ENCODE peak calls at places on chromosome 2, in five cellular contexts. One of them, this sample, is unnamed.

GRCh38 chr2:218082586-218083351 is 13.7 kb downstream of the RUFY4 start:
- DNase-seq in foreskin fibroblast: no peak
- DNase-seq in stimulated activated CD8-positive, alpha-beta memory T cell treated with anti-CD3 and anti-CD28 coated beads, Interleukin-15, amount 100 ng/mL, for 4 hours: no peak
- DNase-seq in chondrocyte: no peak
- DNase-seq in caudate nucleus: no peak
- DNase-seq in this sample: no peak

GRCh38 chr2:203418271-203418670 is 90.1 kb downstream of the ABI2 start:
- DNase-seq in chondrocyte: no peak
- DNase-seq in foreskin fibroblast: no peak
- DNase-seq in caudate nucleus: no peak
- DNase-seq in stimulated activated CD8-positive, alpha-beta memory T cell treated with anti-CD3 and anti-CD28 coated beads, Interleukin-15, amount 100 ng/mL, for 4 hours: no peak
- DNase-seq in this sample: peak

GRCh38 chr2:237863102-237863511 is 3.7 kb downstream of the RAMP1 start:
- DNase-seq in foreskin fibroblast: no peak
- DNase-seq in caudate nucleus: no peak
- DNase-seq in chondrocyte: no peak
- DNase-seq in stimulated activated CD8-positive, alpha-beta memory T cell treated with anti-CD3 and anti-CD28 coated beads, Interleukin-15, amount 100 ng/mL, for 4 hours: no peak
- DNase-seq in this sample: no peak

GRCh38 chr2:38301969-38302702 is 74.9 kb downstream of the ATL2 start:
- DNase-seq in caudate nucleus: no peak
- DNase-seq in chondrocyte: no peak
- DNase-seq in foreskin fibroblast: no peak
- DNase-seq in stimulated activated CD8-positive, alpha-beta memory T cell treated with anti-CD3 and anti-CD28 coated beads, Interleukin-15, amount 100 ng/mL, for 4 hours: no peak
- DNase-seq in this sample: no peak

GRCh38 chr2:47086054-47086471 is 69.0 kb downstream of the STPG4 start:
- DNase-seq in foreskin fibroblast: no peak
- DNase-seq in chondrocyte: no peak
- DNase-seq in stimulated activated CD8-positive, alpha-beta memory T cell treated with anti-CD3 and anti-CD28 coated beads, Interleukin-15, amount 100 ng/mL, for 4 hours: no peak
- DNase-seq in caudate nucleus: no peak
- DNase-seq in this sample: no peak

GRCh38 chr2:183530333-183530901 is 406.2 kb downstream of the NUP35 start:
- DNase-seq in caudate nucleus: no peak
- DNase-seq in chondrocyte: no peak
- DNase-seq in foreskin fibroblast: no peak
- DNase-seq in stimulated activated CD8-positive, alpha-beta memory T cell treated with anti-CD3 and anti-CD28 coated beads, Interleukin-15, amount 100 ng/mL, for 4 hours: no peak
- DNase-seq in this sample: no peak

GRCh38 chr2:10499275-10499907 is 51.3 kb upstream of the ODC1 start:
- DNase-seq in foreskin fibroblast: no peak
- DNase-seq in stimulated activated CD8-positive, alpha-beta memory T cell treated with anti-CD3 and anti-CD28 coated beads, Interleukin-15, amount 100 ng/mL, for 4 hours: no peak
- DNase-seq in caudate nucleus: no peak
- DNase-seq in chondrocyte: no peak
- DNase-seq in this sample: no peak

GRCh38 chr2:239046822-239047221 is 198.9 kb downstream of the TWIST2 start:
- DNase-seq in chondrocyte: no peak
- DNase-seq in foreskin fibroblast: no peak
- DNase-seq in caudate nucleus: no peak
- DNase-seq in stimulated activated CD8-positive, alpha-beta memory T cell treated with anti-CD3 and anti-CD28 coated beads, Interleukin-15, amount 100 ng/mL, for 4 hours: no peak
- DNase-seq in this sample: no peak

GRCh38 chr2:231780123-231780908 is 766 bp downstream of the PDE6D start:
- DNase-seq in stimulated activated CD8-positive, alpha-beta memory T cell treated with anti-CD3 and anti-CD28 coated beads, Interleukin-15, amount 100 ng/mL, for 4 hours: no peak
- DNase-seq in foreskin fibroblast: peak
- DNase-seq in chondrocyte: no peak
- DNase-seq in caudate nucleus: no peak
- DNase-seq in this sample: no peak

GRCh38 chr2:219514196-219514761 is at the start of gene ASIC4:
- DNase-seq in caudate nucleus: no peak
- DNase-seq in foreskin fibroblast: no peak
- DNase-seq in stimulated activated CD8-positive, alpha-beta memory T cell treated with anti-CD3 and anti-CD28 coated beads, Interleukin-15, amount 100 ng/mL, for 4 hours: no peak
- DNase-seq in chondrocyte: no peak
- DNase-seq in this sample: no peak

GRCh38 chr2:202115385-202116060 is 42.5 kb downstream of the KIAA2012 start:
- DNase-seq in foreskin fibroblast: peak
- DNase-seq in stimulated activated CD8-positive, alpha-beta memory T cell treated with anti-CD3 and anti-CD28 coated beads, Interleukin-15, amount 100 ng/mL, for 4 hours: no peak
- DNase-seq in chondrocyte: no peak
- DNase-seq in caudate nucleus: no peak
- DNase-seq in this sample: no peak

GRCh38 chr2:157194097-157194688 is 63.3 kb upstream of the GALNT5 start:
- DNase-seq in stimulated activated CD8-positive, alpha-beta memory T cell treated with anti-CD3 and anti-CD28 coated beads, Interleukin-15, amount 100 ng/mL, for 4 hours: no peak
- DNase-seq in caudate nucleus: no peak
- DNase-seq in foreskin fibroblast: peak
- DNase-seq in chondrocyte: no peak
- DNase-seq in this sample: peak

GRCh38 chr2:200380833-200381542 is 74.5 kb downstream of the SPATS2L start:
- DNase-seq in foreskin fibroblast: no peak
- DNase-seq in chondrocyte: no peak
- DNase-seq in stimulated activated CD8-positive, alpha-beta memory T cell treated with anti-CD3 and anti-CD28 coated beads, Interleukin-15, amount 100 ng/mL, for 4 hours: no peak
- DNase-seq in caudate nucleus: no peak
- DNase-seq in this sample: no peak

GRCh38 chr2:96152301-96153165 is 7.3 kb upstream of the DUSP2 start:
- DNase-seq in caudate nucleus: no peak
- DNase-seq in foreskin fibroblast: no peak
- DNase-seq in chondrocyte: peak
- DNase-seq in stimulated activated CD8-positive, alpha-beta memory T cell treated with anti-CD3 and anti-CD28 coated beads, Interleukin-15, amount 100 ng/mL, for 4 hours: no peak
- DNase-seq in this sample: no peak

GRCh38 chr2:7437122-7437521 is 519.9 kb downstream of the RNF144A start:
- DNase-seq in caudate nucleus: no peak
- DNase-seq in stimulated activated CD8-positive, alpha-beta memory T cell treated with anti-CD3 and anti-CD28 coated beads, Interleukin-15, amount 100 ng/mL, for 4 hours: no peak
- DNase-seq in foreskin fibroblast: no peak
- DNase-seq in chondrocyte: no peak
- DNase-seq in this sample: no peak

GRCh38 chr2:200026312-200026711 is 70.9 kb downstream of the MAIP1 start:
- DNase-seq in stimulated activated CD8-positive, alpha-beta memory T cell treated with anti-CD3 and anti-CD28 coated beads, Interleukin-15, amount 100 ng/mL, for 4 hours: no peak
- DNase-seq in chondrocyte: no peak
- DNase-seq in foreskin fibroblast: peak
- DNase-seq in caudate nucleus: no peak
- DNase-seq in this sample: no peak

GRCh38 chr2:166634706-166635105 is 140.7 kb upstream of the SCN7A start:
- DNase-seq in stimulated activated CD8-positive, alpha-beta memory T cell treated with anti-CD3 and anti-CD28 coated beads, Interleukin-15, amount 100 ng/mL, for 4 hours: no peak
- DNase-seq in caudate nucleus: no peak
- DNase-seq in foreskin fibroblast: no peak
- DNase-seq in chondrocyte: no peak
- DNase-seq in this sample: no peak

GRCh38 chr2:21303876-21304275 is 180.1 kb downstream of the TDRD15 start:
- DNase-seq in caudate nucleus: no peak
- DNase-seq in stimulated activated CD8-positive, alpha-beta memory T cell treated with anti-CD3 and anti-CD28 coated beads, Interleukin-15, amount 100 ng/mL, for 4 hours: no peak
- DNase-seq in chondrocyte: no peak
- DNase-seq in foreskin fibroblast: no peak
- DNase-seq in this sample: no peak

GRCh38 chr2:144356402-144356801 is 163.5 kb downstream of the ZEB2 start:
- DNase-seq in chondrocyte: no peak
- DNase-seq in stimulated activated CD8-positive, alpha-beta memory T cell treated with anti-CD3 and anti-CD28 coated beads, Interleukin-15, amount 100 ng/mL, for 4 hours: no peak
- DNase-seq in caudate nucleus: no peak
- DNase-seq in foreskin fibroblast: no peak
- DNase-seq in this sample: no peak

GRCh38 chr2:47195149-47195548 is 40.0 kb upstream of the STPG4 start:
- DNase-seq in foreskin fibroblast: no peak
- DNase-seq in caudate nucleus: no peak
- DNase-seq in chondrocyte: no peak
- DNase-seq in stimulated activated CD8-positive, alpha-beta memory T cell treated with anti-CD3 and anti-CD28 coated beads, Interleukin-15, amount 100 ng/mL, for 4 hours: no peak
- DNase-seq in this sample: no peak

GRCh38 chr2:28802975-28803429 is 7.6 kb upstream of the SPDYA start:
- DNase-seq in chondrocyte: no peak
- DNase-seq in stimulated activated CD8-positive, alpha-beta memory T cell treated with anti-CD3 and anti-CD28 coated beads, Interleukin-15, amount 100 ng/mL, for 4 hours: no peak
- DNase-seq in caudate nucleus: no peak
- DNase-seq in foreskin fibroblast: no peak
- DNase-seq in this sample: no peak

GRCh38 chr2:228599297-228599696 is 417.8 kb upstream of the SPHKAP start:
- DNase-seq in stimulated activated CD8-positive, alpha-beta memory T cell treated with anti-CD3 and anti-CD28 coated beads, Interleukin-15, amount 100 ng/mL, for 4 hours: no peak
- DNase-seq in caudate nucleus: no peak
- DNase-seq in chondrocyte: no peak
- DNase-seq in foreskin fibroblast: no peak
- DNase-seq in this sample: no peak

GRCh38 chr2:238450440-238450861 is 23.7 kb downstream of the ASB1 start:
- DNase-seq in chondrocyte: no peak
- DNase-seq in stimulated activated CD8-positive, alpha-beta memory T cell treated with anti-CD3 and anti-CD28 coated beads, Interleukin-15, amount 100 ng/mL, for 4 hours: no peak
- DNase-seq in caudate nucleus: no peak
- DNase-seq in foreskin fibroblast: no peak
- DNase-seq in this sample: no peak

GRCh38 chr2:12797815-12798214 is 81.1 kb downstream of the TRIB2 start:
- DNase-seq in foreskin fibroblast: peak
- DNase-seq in chondrocyte: no peak
- DNase-seq in stimulated activated CD8-positive, alpha-beta memory T cell treated with anti-CD3 and anti-CD28 coated beads, Interleukin-15, amount 100 ng/mL, for 4 hours: no peak
- DNase-seq in caudate nucleus: no peak
- DNase-seq in this sample: no peak

GRCh38 chr2:147173186-147173575 is 671.6 kb upstream of the ACVR2A start:
- DNase-seq in foreskin fibroblast: peak
- DNase-seq in caudate nucleus: no peak
- DNase-seq in chondrocyte: no peak
- DNase-seq in stimulated activated CD8-positive, alpha-beta memory T cell treated with anti-CD3 and anti-CD28 coated beads, Interleukin-15, amount 100 ng/mL, for 4 hours: no peak
- DNase-seq in this sample: no peak

GRCh38 chr2:137838255-137839092 is 125.8 kb upstream of the HNMT start:
- DNase-seq in foreskin fibroblast: peak
- DNase-seq in stimulated activated CD8-positive, alpha-beta memory T cell treated with anti-CD3 and anti-CD28 coated beads, Interleukin-15, amount 100 ng/mL, for 4 hours: no peak
- DNase-seq in chondrocyte: no peak
- DNase-seq in caudate nucleus: peak
- DNase-seq in this sample: no peak

GRCh38 chr2:176063958-176064357 is 19.8 kb downstream of the EVX2 start:
- DNase-seq in stimulated activated CD8-positive, alpha-beta memory T cell treated with anti-CD3 and anti-CD28 coated beads, Interleukin-15, amount 100 ng/mL, for 4 hours: no peak
- DNase-seq in caudate nucleus: no peak
- DNase-seq in foreskin fibroblast: no peak
- DNase-seq in chondrocyte: no peak
- DNase-seq in this sample: no peak

GRCh38 chr2:113198790-113199612 is 25.2 kb downstream of the PSD4 start:
- DNase-seq in chondrocyte: no peak
- DNase-seq in foreskin fibroblast: peak
- DNase-seq in stimulated activated CD8-positive, alpha-beta memory T cell treated with anti-CD3 and anti-CD28 coated beads, Interleukin-15, amount 100 ng/mL, for 4 hours: peak
- DNase-seq in caudate nucleus: peak
- DNase-seq in this sample: no peak